ENCODE peak calls at places on chromosomes 2 and 18, in six cellular contexts. V is K562, N is H1, D is GM12878, K is HepG2, T is HCT116. G is an unnamed sample.

GRCh38 chr2:72103161-72103560 is 44.5 kb downstream of the CYP26B1 start:
- DNase-seq in V (no peak), T (no peak), K (no peak), D (no peak), N (no peak), G (no peak)

GRCh38 chr2:45269149-45269793 is 260.0 kb upstream of the SIX2 start:
- DNase-seq in N (no peak), T (no peak), V (no peak), D (no peak), K (no peak), G (no peak)

GRCh38 chr2:196293751-196294486 is 122.5 kb upstream of the STK17B start:
- DNase-seq in V (no peak), N (no peak), T (no peak), D (no peak), K (no peak), G (no peak)

GRCh38 chr2:187008111-187008510 is 159.1 kb upstream of the ZSWIM2 start:
- DNase-seq in K (no peak), N (no peak), V (no peak), D (no peak), T (no peak), G (no peak)

GRCh38 chr2:191396794-191397193 is 151.6 kb downstream of the MYO1B start:
- DNase-seq in D (no peak), V (no peak), T (no peak), K (no peak), N (no peak), G (no peak)

GRCh38 chr2:9287400-9288059 is 80.9 kb downstream of the ASAP2 start:
- DNase-seq in K (peak; percentile 62), V (no peak), D (no peak), T (peak; percentile 97), N (no peak), G (no peak)

GRCh38 chr2:211833582-211834279 is 704.9 kb downstream of the ERBB4 start:
- DNase-seq in V (no peak), T (no peak), K (no peak), D (no peak), N (no peak), G (no peak)

GRCh38 chr18:62407660-62408059 is 82.5 kb downstream of the TNFRSF11A start:
- DNase-seq in D (no peak), V (no peak), T (no peak), N (no peak), K (no peak), G (no peak)

GRCh38 chr2:238261718-238262375 is 22.0 kb upstream of the HES6 start:
- DNase-seq in K (no peak), N (no peak), V (no peak), D (no peak), T (no peak), G (no peak)

GRCh38 chr2:60746318-60746717 is 9.8 kb upstream of the PAPOLG start:
- DNase-seq in N (no peak), D (no peak), V (no peak), K (no peak), T (no peak), G (no peak)

GRCh38 chr2:30332791-30333453 is 101.6 kb downstream of the LBH start:
- DNase-seq in N (no peak), T (no peak), V (no peak), D (no peak), K (no peak), G (no peak)

GRCh38 chr2:147374410-147374811 is 470.4 kb upstream of the ACVR2A start:
- DNase-seq in K (no peak), V (no peak), T (no peak), N (no peak), D (no peak), G (no peak)

GRCh38 chr18:58785171-58785805 is 79.4 kb upstream of the ZNF532 start:
- DNase-seq in N (peak; percentile 49), T (peak; percentile 88), D (no peak), V (no peak), K (no peak), G (no peak)

GRCh38 chr18:10442551-10442971 is 11.9 kb upstream of the APCDD1 start:
- DNase-seq in D (no peak), N (no peak), K (no peak), T (no peak), V (no peak), G (no peak)

GRCh38 chr2:99864561-99865216 is 277.7 kb downstream of the AFF3 start:
- DNase-seq in T (no peak), V (no peak), D (no peak), N (no peak), K (no peak), G (no peak)

GRCh38 chr18:7885763-7886295 is 318.7 kb downstream of the PTPRM start:
- DNase-seq in V (no peak), D (no peak), K (no peak), N (no peak), T (no peak), G (no peak)

GRCh38 chr2:227848586-227848985 is 22.8 kb upstream of the DAW1 start:
- DNase-seq in D (peak; percentile 80), K (no peak), T (no peak), V (no peak), N (no peak), G (no peak)

GRCh38 chr2:71671203-71671602 is 217.8 kb downstream of the DYSF start:
- DNase-seq in N (no peak), K (no peak), V (no peak), D (no peak), T (no peak), G (no peak)

GRCh38 chr2:62383843-62384242 is 122.2 kb downstream of the TMEM17 start:
- DNase-seq in T (no peak), N (no peak), K (no peak), V (no peak), D (no peak), G (no peak)

GRCh38 chr2:201669865-201670264 is 26.6 kb upstream of the TMEM237 start:
- DNase-seq in K (no peak), N (no peak), V (no peak), T (no peak), D (no peak), G (no peak)

GRCh38 chr18:49728542-49728941 is 84.8 kb downstream of the ACAA2 start:
- DNase-seq in V (peak; percentile 65), N (peak; percentile 17), K (peak; percentile 35), D (no peak), T (peak; percentile 47), G (no peak)

GRCh38 chr2:112621792-112622527 is 23.8 kb upstream of the SLC20A1 start:
- DNase-seq in D (no peak), K (no peak), V (no peak), N (no peak), T (no peak), G (no peak)

GRCh38 chr2:45731146-45731545 is 79.7 kb downstream of the PRKCE start:
- DNase-seq in V (no peak), T (no peak), N (no peak), D (no peak), K (no peak), G (no peak)

GRCh38 chr18:23547806-23548205 is 38.5 kb downstream of the NPC1 start:
- DNase-seq in D (no peak), K (peak; percentile 35), N (no peak), T (peak; percentile 19), V (no peak), G (no peak)

GRCh38 chr2:120939595-120940318 is 204.1 kb downstream of the GLI2 start:
- DNase-seq in V (peak; percentile 65), T (no peak), N (no peak), D (no peak), K (no peak), G (no peak)

GRCh38 chr2:160970052-160970846 is 190.0 kb upstream of the TANK start:
- DNase-seq in D (no peak), V (peak; percentile 30), K (peak; percentile 80), T (peak; percentile 55), N (peak; percentile 38), G (peak; percentile 80)

GRCh38 chr2:18290386-18290785 is 270.1 kb downstream of the RDH14 start:
- DNase-seq in T (no peak), V (no peak), N (no peak), K (no peak), D (no peak), G (no peak)

GRCh38 chr2:56185582-56186046 is 1.8 kb downstream of the CCDC85A start:
- DNase-seq in K (no peak), N (no peak), V (no peak), T (no peak), D (no peak), G (no peak)
- TF ChIP-seq ZNF274 in K (no peak), N (no peak), V (no peak), T (no peak), D (no peak), G (no peak)

GRCh38 chr18:75916641-75916982 is 489.1 kb upstream of the SMIM21 start:
- DNase-seq in D (no peak), N (no peak), V (no peak), K (no peak), T (no peak), G (no peak)

DNA sequence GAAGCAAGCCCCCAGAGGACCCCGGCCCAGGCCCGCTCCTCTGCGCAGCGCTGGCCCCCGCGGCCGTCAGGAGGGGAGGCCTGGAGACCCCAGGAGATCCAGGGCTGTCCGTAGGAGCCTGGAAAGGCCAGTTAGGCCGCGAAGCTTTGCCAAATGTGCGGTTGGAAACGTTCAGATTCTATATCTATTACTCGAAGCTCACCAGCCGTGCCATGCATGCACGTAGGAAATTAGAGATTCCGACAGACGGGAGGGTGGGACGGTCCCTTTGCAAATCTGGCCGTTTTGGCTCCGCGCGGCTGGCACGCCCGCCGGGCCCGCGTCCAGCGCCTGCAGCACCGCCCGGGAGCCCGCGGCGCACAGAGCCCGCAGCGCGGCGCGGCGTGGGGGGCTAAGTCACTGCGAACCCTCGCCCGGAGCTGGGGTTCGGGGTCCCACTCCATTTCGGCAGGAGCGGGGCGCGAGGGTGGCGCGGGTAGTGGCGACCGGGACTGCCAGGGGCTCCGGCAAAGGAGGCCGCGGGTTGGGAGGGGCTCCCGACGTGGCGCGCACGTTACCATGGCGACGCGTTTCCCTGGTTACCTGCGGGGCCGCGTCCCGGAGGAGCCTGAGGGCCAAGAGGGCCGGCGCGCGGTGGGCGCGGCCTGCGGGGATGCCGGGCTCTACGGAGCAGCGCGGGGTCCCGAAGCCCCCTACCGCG is 488.6 kb upstream of the SMIM21 start:
- DNase-seq in N (no peak), V (no peak), T (no peak), D (no peak), K (no peak), G (peak; percentile 43)
- H3K4me3 ChIP-seq in N (peak overlapping the region; percentile 45), V (no peak overlapping the region), T (no peak overlapping the region), D (no peak overlapping the region), K (no peak overlapping the region), G (peak overlapping the region; percentile 60)

DNA sequence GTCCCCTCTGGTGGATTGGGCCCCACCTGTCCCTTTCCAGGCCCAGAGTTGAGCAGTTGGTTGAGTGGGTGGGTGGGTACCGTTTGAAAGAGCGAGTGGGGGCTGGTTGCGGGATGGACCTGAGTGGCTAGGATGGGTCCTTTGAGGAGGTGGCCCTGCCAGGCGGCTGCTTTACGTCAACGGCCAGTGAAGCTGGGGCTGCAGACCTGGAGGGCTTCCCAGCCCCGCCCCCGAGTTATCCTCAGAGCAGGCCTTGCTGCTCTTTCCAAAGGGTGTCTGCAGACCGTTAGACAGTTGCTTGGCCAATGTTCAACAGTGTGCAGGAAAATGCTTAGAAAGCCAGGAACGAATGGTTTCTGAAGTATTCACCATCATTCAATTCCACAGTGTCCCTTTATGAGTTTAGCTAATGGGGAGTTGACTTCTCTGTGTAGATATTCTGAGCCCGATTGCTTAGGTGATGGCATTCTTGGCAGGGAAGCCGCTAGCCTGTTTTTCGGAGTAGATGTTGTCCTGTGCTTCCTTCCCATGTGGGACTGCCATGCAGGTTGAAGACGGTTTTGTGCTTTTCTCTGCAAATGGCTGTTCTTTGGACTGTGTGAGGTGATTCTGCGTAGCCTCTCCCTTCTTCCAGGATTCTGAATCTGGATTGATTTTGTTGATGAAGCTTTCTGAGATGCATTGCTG is 45.7 kb downstream of the LDLRAD4 start:
- DNase-seq in D (no peak), T (no peak), V (no peak), K (no peak), N (no peak), G (no peak)
- H3K9ac ChIP-seq in D (no peak overlapping the region), T (no peak overlapping the region), V (no peak overlapping the region), K (no peak overlapping the region), N (no peak overlapping the region), G (no peak overlapping the region)

GRCh38 chr2:190106783-190107182 is 44.3 kb upstream of the MSTN start:
- DNase-seq in T (no peak), D (no peak), N (no peak), V (no peak), K (no peak), G (no peak)
- TF ChIP-seq ZNF274 in T (no peak), D (no peak), N (no peak), V (no peak), K (no peak), G (no peak)

G was measured in NT2/D1.